ENCODE peak calls at places on chromosome 16, in five cellular contexts. S is neuronal stem cell, H is mesendoderm, X is H9, Z is mesenchymal stem cell. K is an unnamed sample.

GRCh38 chr16:85090166-85090565 is 22.1 kb downstream of the CIBAR2 start:
- DNase-seq in S (no peak), H (no peak), X (no peak), Z (no peak), K (peak)

GRCh38 chr16:79082955-79083354 is 517.6 kb downstream of the MAF start:
- DNase-seq in S (no peak), H (no peak), X (no peak), Z (no peak), K (no peak)

GRCh38 chr16:83851473-83851872 is 43.7 kb downstream of the HSBP1 start:
- DNase-seq in S (no peak), H (no peak), X (no peak), Z (no peak), K (no peak)

GRCh38 chr16:46555981-46556380 is 65.2 kb downstream of the SHCBP1 start:
- DNase-seq in S (no peak), H (no peak), X (no peak), Z (no peak), K (peak)

GRCh38 chr16:88473666-88474534 is 20.8 kb downstream of the ZFPM1 start:
- DNase-seq in S (no peak), H (no peak), X (no peak), Z (no peak), K (peak)

GRCh38 chr16:85208643-85209520 is 96.6 kb upstream of the CIBAR2 start:
- DNase-seq in S (no peak), H (no peak), X (no peak), Z (no peak), K (no peak)

GRCh38 chr16:46832757-46833464 is 1.9 kb upstream of the C16orf87 start:
- DNase-seq in S (no peak), H (no peak), X (no peak), Z (no peak), K (no peak)

GRCh38 chr16:72023962-72024361 is 15.4 kb downstream of the DHODH start:
- DNase-seq in S (no peak), H (no peak), X (no peak), Z (no peak), K (no peak)

GRCh38 chr16:3638916-3639644 is 15.4 kb upstream of the DNASE1 start:
- DNase-seq in S (no peak), H (no peak), X (peak), Z (no peak), K (no peak)

GRCh38 chr16:56354746-56355145 is 70.6 kb downstream of the AMFR start:
- DNase-seq in S (no peak), H (no peak), X (no peak), Z (no peak), K (no peak)

GRCh38 chr16:86171329-86171728 is 272.4 kb downstream of the IRF8 start:
- DNase-seq in S (no peak), H (no peak), X (no peak), Z (peak), K (peak)

GRCh38 chr16:28943281-28943680 is 7.5 kb upstream of the NFATC2IP start:
- DNase-seq in S (no peak), H (no peak), X (no peak), Z (no peak), K (no peak)

GRCh38 chr16:28951410-28951943 is 740 bp downstream of the NFATC2IP start:
- DNase-seq in S (no peak), H (peak), X (peak), Z (no peak), K (no peak)

GRCh38 chr16:28950648-28951409 is at the start of gene NFATC2IP:
- DNase-seq in S (peak), H (peak), X (peak), Z (peak), K (peak)

DNA sequence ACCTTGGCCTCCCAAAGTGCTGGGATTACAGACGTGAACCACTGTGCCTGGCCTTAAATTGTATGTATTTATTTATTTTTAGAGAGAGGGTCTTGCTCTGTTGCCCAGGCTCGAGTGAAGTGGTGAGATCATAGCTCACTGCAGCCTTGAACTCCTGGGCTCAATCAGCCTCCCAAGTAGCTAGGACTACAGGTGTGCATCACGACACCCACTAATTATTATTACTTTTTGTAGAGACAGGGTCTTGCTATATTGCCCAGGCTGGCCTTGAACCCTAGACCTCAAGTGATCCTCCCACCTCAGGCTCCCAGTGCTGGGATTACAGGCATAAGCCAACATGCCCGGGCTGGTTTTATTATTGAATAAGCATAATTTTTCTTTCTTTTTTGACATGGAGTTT is 4.1 kb upstream of the NFATC2IP start:
- DNase-seq in S (no peak), H (no peak), X (no peak), Z (no peak), K (no peak)
- H2BK120ac ChIP-seq in S (no peak), H (no peak), X (no peak), Z (no peak), K (no peak)

GRCh38 chr16:1103649-1104005 is 7.6 kb upstream of the C1QTNF8 start:
- DNase-seq in S (no peak), H (no peak), X (no peak), Z (no peak), K (no peak)
- H3K9ac ChIP-seq in S (peak), H (peak), X (no peak), Z (no peak), K (no peak)

GRCh38 chr16:74774223-74775139 is at the start of gene FA2H:
- DNase-seq in S (peak), H (peak), X (peak), Z (peak), K (peak)
- H3K18ac ChIP-seq in S (peak), H (no peak), X (no peak), Z (no peak), K (no peak)

DNA sequence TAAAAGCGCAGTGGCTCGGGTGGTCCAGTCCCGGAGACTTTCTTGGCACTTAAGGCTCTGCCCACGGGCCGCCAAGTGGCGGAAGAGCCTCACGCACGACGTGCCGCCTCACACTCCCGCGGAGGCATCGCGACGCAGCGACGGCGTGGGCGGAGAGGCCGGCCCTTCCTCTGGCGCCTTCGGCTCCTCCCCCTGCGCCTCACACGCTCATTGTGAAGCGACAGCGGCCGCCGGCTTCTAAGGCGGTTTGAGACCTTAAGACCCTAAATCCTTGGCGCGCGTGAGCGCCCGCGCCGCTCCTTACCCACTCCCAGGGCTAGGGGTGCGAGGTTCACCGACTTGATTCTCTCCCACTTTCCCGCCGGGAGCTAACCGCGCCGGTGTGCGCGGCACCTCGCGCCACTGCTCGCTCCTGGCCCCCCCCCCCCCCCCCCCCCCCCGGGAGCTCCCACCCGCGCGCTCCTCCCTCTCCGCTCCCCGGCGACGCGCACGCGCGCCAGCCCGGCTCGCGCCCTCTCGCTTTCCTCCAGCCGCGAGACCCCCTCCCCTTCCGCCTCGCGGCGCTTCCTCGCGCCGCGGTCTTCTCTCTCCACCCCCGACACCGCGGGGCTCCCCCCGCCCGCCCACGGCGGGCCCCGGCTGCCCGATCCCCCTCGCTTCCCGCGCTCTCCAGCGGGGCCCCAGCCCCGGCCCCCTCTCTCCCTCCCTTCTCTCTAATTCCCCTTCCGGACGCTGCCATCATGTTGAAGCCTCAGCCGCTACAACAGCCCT is at the start of gene ATXN2L:
- DNase-seq in S (peak), H (peak), X (peak), Z (peak), K (peak)
- H2BK120ac ChIP-seq in S (no peak), H (peak), X (peak), Z (peak), K (peak)

GRCh38 chr16:65532846-65533245 is 411.0 kb upstream of the CDH11 start:
- DNase-seq in S (no peak), H (no peak), X (no peak), Z (no peak), K (no peak)

GRCh38 chr16:65534121-65534528 is 412.3 kb upstream of the CDH11 start:
- DNase-seq in S (no peak), H (no peak), X (no peak), Z (no peak), K (peak)

GRCh38 chr16:65531475-65531874 is 409.6 kb upstream of the CDH11 start:
- DNase-seq in S (no peak), H (no peak), X (no peak), Z (peak), K (peak)

GRCh38 chr16:65537336-65537735 is 415.5 kb upstream of the CDH11 start:
- DNase-seq in S (no peak), H (no peak), X (no peak), Z (no peak), K (no peak)

DNA sequence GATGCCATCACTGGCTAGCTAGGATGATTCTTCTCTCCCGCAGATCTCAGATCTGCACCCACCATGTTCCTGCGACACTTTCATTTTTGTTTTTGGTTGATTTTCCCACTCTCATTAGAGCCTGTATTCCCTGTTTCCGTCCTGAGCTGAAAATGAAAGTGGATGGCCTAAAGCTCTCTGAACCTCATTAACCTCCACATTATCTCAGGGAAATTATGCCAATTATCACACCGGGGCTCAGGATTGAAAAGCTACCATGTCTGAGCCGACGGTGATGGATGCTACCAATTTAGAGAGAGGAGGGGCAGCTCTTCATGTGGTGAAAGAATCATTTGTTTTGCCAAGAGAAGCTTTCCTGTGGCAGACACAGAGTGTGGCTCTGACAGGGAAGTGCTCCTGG is 410.4 kb upstream of the CDH11 start:
- DNase-seq in S (no peak), H (no peak), X (no peak), Z (no peak), K (no peak)
- H3K9ac ChIP-seq in S (no peak), H (no peak), X (no peak), Z (peak), K (no peak)

GRCh38 chr16:11271610-11272009 is 1.8 kb downstream of the PRM3 start:
- DNase-seq in S (no peak), H (no peak), X (no peak), Z (no peak), K (no peak)
- H3K18ac ChIP-seq in S (no peak), H (no peak), X (no peak), Z (no peak), K (no peak)

GRCh38 chr16:23453338-23454052 is 506 bp upstream of the COG7 start:
- DNase-seq in S (no peak), H (no peak), X (no peak), Z (no peak), K (no peak)

GRCh38 chr16:23448392-23448791 is 4.6 kb downstream of the COG7 start:
- DNase-seq in S (no peak), H (no peak), X (no peak), Z (no peak), K (peak)

GRCh38 chr16:23452221-23452571 is 793 bp downstream of the COG7 start:
- DNase-seq in S (no peak), H (no peak), X (no peak), Z (no peak), K (no peak)

GRCh38 chr16:23452572-23453337 is at the start of gene COG7:
- DNase-seq in S (peak), H (peak), X (peak), Z (peak), K (peak)
- H2BK120ac ChIP-seq in S (peak), H (no peak), X (no peak), Z (peak), K (peak)

DNA sequence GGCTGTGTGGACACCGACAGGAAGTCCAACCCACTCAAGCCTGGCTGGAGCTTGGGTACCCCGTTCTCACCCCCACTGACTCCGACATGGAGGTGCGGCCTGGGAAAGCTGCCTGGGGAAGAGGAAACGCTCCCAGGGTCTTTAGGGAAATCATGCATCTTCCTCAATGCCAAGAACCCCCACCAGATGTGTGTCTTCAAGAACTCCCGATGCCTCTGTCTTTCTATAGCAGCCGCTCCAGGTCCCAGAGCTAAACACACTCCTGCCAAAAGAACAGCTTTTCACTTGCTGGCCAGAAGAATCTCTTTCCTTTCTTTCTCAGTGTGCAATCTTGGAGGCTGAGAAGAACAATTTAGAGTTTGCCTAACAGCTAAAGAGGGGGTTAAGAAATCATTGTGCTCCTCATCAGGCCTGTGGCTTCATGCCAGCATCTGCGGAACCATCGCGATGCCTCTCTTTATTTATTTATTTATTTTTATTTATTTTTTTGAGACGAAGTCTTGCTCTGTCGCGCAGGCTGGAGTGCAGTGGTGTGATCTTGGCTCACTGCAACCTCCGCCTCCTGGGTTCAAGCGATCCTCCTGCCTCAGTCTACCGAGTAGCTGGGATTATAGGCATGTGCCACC is 41.1 kb upstream of the MTSS2 start:
- DNase-seq in S (no peak), H (no peak), X (no peak), Z (no peak), K (no peak)
- H3K9ac ChIP-seq in S (no peak), H (no peak), X (no peak), Z (peak), K (no peak)

K was measured in IMR-90.